ENCODE peak calls at places on chromosomes 3 and 15, in eight cellular contexts. J, F, N, Y, L, M, E and U are unnamed samples.

GRCh38 chr3:182879031-182879611 is 85.8 kb downstream of the ATP11B start:
- DNase-seq in E (no peak), N (no peak), F (no peak), L (no peak), M (no peak), J (no peak), Y (no peak), U (no peak)

GRCh38 chr3:80060664-80061063 is 292.9 kb upstream of the ROBO1 start:
- DNase-seq in L (no peak), M (no peak), F (no peak), E (peak; percentile 20), N (peak; percentile 28), J (no peak), Y (no peak), U (no peak)

GRCh38 chr3:160152638-160153037 is 72.6 kb upstream of the C3orf80 start:
- DNase-seq in M (no peak), L (no peak), J (no peak), Y (no peak), F (no peak), N (no peak), E (no peak), U (no peak)

GRCh38 chr15:77982127-77982490 is 95.4 kb downstream of the TBC1D2B start:
- DNase-seq in L (no peak), F (no peak), Y (no peak), M (no peak), J (no peak), E (no peak), N (no peak), U (no peak)

GRCh38 chr15:74121040-74121439 is 9.3 kb upstream of the ISLR2 start:
- DNase-seq in F (no peak), E (no peak), J (no peak), M (no peak), Y (no peak), N (no peak), L (no peak), U (no peak)

GRCh38 chr3:59412506-59412905 is 362.7 kb upstream of the CFAP20DC start:
- DNase-seq in J (no peak), E (no peak), Y (no peak), L (no peak), N (no peak), M (no peak), F (no peak), U (no peak)

GRCh38 chr3:40930131-40930538 is 269.2 kb upstream of the CTNNB1 start:
- DNase-seq in L (no peak), E (peak; percentile 18), J (no peak), Y (no peak), M (peak; percentile 83), F (peak; percentile 81), N (peak; percentile 7), U (no peak)

GRCh38 chr15:38683382-38684242 is 119.0 kb upstream of the RASGRP1 start:
- DNase-seq in M (no peak), J (peak; percentile 69), F (peak; percentile 53), Y (peak; percentile 54), E (peak; percentile 72), L (no peak), N (peak; percentile 69), U (peak; percentile 30)

GRCh38 chr3:141575879-141576743 is 89.3 kb downstream of the RASA2 start:
- DNase-seq in Y (peak; percentile 21), L (no peak), E (peak; percentile 48), N (peak; percentile 51), F (no peak), J (peak; percentile 52), M (no peak), U (peak; percentile 38)

GRCh38 chr3:88019024-88019423 is 39.8 kb downstream of the CGGBP1 start:
- DNase-seq in Y (no peak), E (no peak), M (no peak), N (no peak), L (no peak), F (no peak), J (peak; percentile 90), U (peak; percentile 45)

GRCh38 chr3:197847866-197848401 is 56.9 kb downstream of the LRCH3 start:
- DNase-seq in F (no peak), J (peak; percentile 48), L (peak; percentile 58), Y (peak; percentile 8), M (no peak), E (no peak), N (no peak), U (peak; percentile 68)

GRCh38 chr3:58063022-58063421 is 54.8 kb downstream of the FLNB start:
- DNase-seq in E (no peak), M (no peak), F (no peak), J (no peak), L (no peak), N (no peak), Y (no peak), U (no peak)

GRCh38 chr3:58065700-58066167 is 57.5 kb downstream of the FLNB start:
- DNase-seq in Y (no peak), E (no peak), J (no peak), M (no peak), F (no peak), N (no peak), L (no peak), U (no peak)

GRCh38 chr3:58066842-58067241 is 58.6 kb downstream of the FLNB start:
- DNase-seq in F (no peak), J (no peak), E (peak; percentile 68), L (no peak), Y (peak; percentile 45), M (no peak), N (peak; percentile 64), U (no peak)

GRCh38 chr3:58063424-58063823 is 55.2 kb downstream of the FLNB start:
- DNase-seq in J (no peak), Y (peak; percentile 78), N (peak; percentile 88), L (no peak), F (no peak), M (no peak), E (peak; percentile 88), U (no peak)

GRCh38 chr3:58064923-58065638 is 56.9 kb downstream of the FLNB start:
- DNase-seq in L (no peak), F (no peak), Y (no peak), M (no peak), N (no peak), E (no peak), J (no peak), U (no peak)
- TF ChIP-seq CTCF in L (no peak), F (no peak), Y (no peak), M (no peak), N (no peak), E (no peak), J (no peak), U (no peak)

GRCh38 chr15:41480396-41481140 is 13.1 kb upstream of the ITPKA start:
- DNase-seq in F (no peak), M (no peak), N (no peak), Y (no peak), L (no peak), E (no peak), J (no peak), U (no peak)

GRCh38 chr15:41483519-41483918 is 10.2 kb upstream of the ITPKA start:
- DNase-seq in F (no peak), L (no peak), N (no peak), Y (no peak), M (no peak), J (no peak), E (no peak), U (no peak)

GRCh38 chr15:41483115-41483514 is 10.6 kb upstream of the ITPKA start:
- DNase-seq in M (no peak), E (no peak), N (no peak), F (no peak), J (peak; percentile 45), L (peak; percentile 57), Y (no peak), U (peak; percentile 89)

GRCh38 chr15:41482478-41482877 is 11.2 kb upstream of the ITPKA start:
- DNase-seq in E (no peak), F (no peak), J (no peak), Y (no peak), N (no peak), L (no peak), M (no peak), U (no peak)

GRCh38 chr15:41482070-41482469 is 11.6 kb upstream of the ITPKA start:
- DNase-seq in N (no peak), E (no peak), J (no peak), F (no peak), L (no peak), M (no peak), Y (no peak), U (no peak)
- TF ChIP-seq CTCF in N (no peak), E (no peak), J (no peak), F (no peak), L (no peak), M (no peak), Y (no peak), U (no peak)

GRCh38 chr15:100853676-100854440 is 25.8 kb upstream of the ALDH1A3 start:
- DNase-seq in J (no peak), L (no peak), M (no peak), N (no peak), E (no peak), Y (no peak), F (no peak), U (no peak)

GRCh38 chr15:100844778-100845177 is 34.9 kb upstream of the ALDH1A3 start:
- DNase-seq in E (no peak), M (no peak), J (no peak), F (no peak), N (no peak), Y (no peak), L (no peak), U (no peak)

GRCh38 chr15:100852630-100853029 is 27.0 kb upstream of the ALDH1A3 start:
- DNase-seq in L (no peak), E (no peak), Y (no peak), M (no peak), N (no peak), F (no peak), J (no peak), U (no peak)

GRCh38 chr15:100847194-100847593 is 32.4 kb upstream of the ALDH1A3 start:
- DNase-seq in L (no peak), E (no peak), F (no peak), N (no peak), M (no peak), J (no peak), Y (no peak), U (no peak)

DNA sequence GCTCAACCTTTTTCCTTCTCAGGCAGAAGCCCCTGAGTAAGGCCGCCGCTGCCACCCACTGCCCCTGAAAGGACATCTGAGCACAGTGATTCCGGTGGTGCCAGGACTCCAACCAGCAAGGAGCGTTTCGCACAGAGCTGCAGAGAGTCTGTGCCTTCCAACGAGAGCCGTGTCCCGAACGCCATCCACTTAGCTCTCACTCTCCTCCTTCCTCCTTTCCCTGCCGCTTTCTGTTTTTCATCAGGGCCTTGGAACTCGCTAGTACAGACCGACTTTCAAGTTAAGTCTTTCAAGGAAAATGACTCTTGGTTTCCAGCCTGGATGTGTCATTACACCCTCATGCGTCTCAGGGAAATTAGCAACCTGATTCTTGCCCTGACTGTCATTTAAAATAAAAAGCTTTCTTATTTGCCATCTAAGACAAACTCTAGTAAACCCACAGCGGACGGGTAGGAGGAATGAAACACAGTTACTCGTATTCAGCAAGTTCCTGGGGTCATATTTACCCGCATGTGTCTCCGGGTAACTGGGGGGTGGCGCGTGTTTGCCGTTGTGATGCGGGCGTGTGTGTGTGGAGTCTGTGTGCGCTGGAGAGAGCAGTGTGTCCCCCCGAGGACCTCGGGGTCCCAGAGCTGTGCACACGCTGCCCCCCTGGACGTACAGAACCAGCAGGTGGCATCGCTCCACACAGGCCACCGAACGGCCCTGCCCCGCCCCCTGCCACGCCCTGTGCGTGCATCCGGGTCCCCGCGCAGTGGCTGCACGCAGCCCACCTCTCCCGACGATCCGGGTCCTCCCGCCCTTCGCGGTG is 30.4 kb upstream of the ALDH1A3 start:
- DNase-seq in E (peak; percentile 44), J (peak; percentile 16), L (no peak), M (peak; percentile 77), N (peak; percentile 26), F (peak; percentile 62), Y (peak; percentile 13), U (peak; percentile 68)
- TF ChIP-seq CTCF in E (peak; percentile 32), J (peak; percentile 15), L (peak; percentile 40), M (no peak), N (peak; percentile 20), F (no peak), Y (peak; percentile 52), U (peak; percentile 24)

GRCh38 chr3:172201990-172202318 is 162.6 kb downstream of the FNDC3B start:
- DNase-seq in F (no peak), M (no peak), Y (peak; percentile 23), N (peak; percentile 93), L (no peak), J (no peak), E (peak; percentile 93), U (no peak)
- TF ChIP-seq CTCF in F (no peak), M (peak; percentile 12), Y (no peak), N (peak; percentile 5), L (no peak), J (no peak), E (no peak), U (no peak)